ENCODE peak calls at places on chromosomes 13 and 19, in eight cellular contexts. T is heart left ventricle, H is breast epithelium, C is body of pancreas, J is ovary, U is A549, K is suprapubic skin, F is adrenal gland. O is an unnamed sample.

GRCh38 chr19:1001538-1002166 is 1.4 kb downstream of the GRIN3B start:
- DNase-seq in U (peak; percentile 46), J (no peak), K (peak; percentile 79), F (peak; percentile 49), C (peak; percentile 62), H (no peak), T (peak; percentile 60), O (no peak)

GRCh38 chr19:412356-413355 is 3.7 kb upstream of the C2CD4C start:
- DNase-seq in T (no peak), J (no peak), H (no peak), U (no peak), K (peak; percentile 55), C (no peak), F (no peak), O (no peak)

GRCh38 chr19:13804830-13805683 is 9.8 kb downstream of the ZSWIM4 start:
- DNase-seq in J (no peak), U (no peak), T (no peak), F (peak; percentile 37), H (no peak), K (no peak), C (peak; percentile 52), O (no peak)

GRCh38 chr19:47618771-47619170 is 9.8 kb downstream of the BICRA start:
- DNase-seq in H (no peak), K (no peak), U (no peak), C (peak; percentile 28), T (peak; percentile 89), F (peak; percentile 93), J (no peak), O (no peak)

GRCh38 chr13:79359064-79359463 is 47.0 kb downstream of the RBM26 start:
- DNase-seq in F (no peak), C (no peak), K (no peak), H (no peak), T (no peak), J (no peak), U (no peak), O (no peak)

GRCh38 chr19:6429419-6430221 is 3.9 kb downstream of the SLC25A41 start:
- DNase-seq in J (no peak), H (no peak), U (no peak), F (no peak), K (no peak), C (no peak), T (no peak), O (no peak)

GRCh38 chr19:55447421-55448174 is 4.5 kb upstream of the SHISA7 start:
- DNase-seq in U (peak; percentile 90), C (no peak), H (no peak), F (peak; percentile 35), K (no peak), T (no peak), J (no peak), O (no peak)

GRCh38 chr13:26872444-26873173 is 112.0 kb upstream of the GPR12 start:
- DNase-seq in H (no peak), T (peak; percentile 48), K (no peak), J (no peak), F (peak; percentile 71), C (peak; percentile 20), U (peak; percentile 36), O (no peak)

GRCh38 chr19:17796013-17796837 is 1.3 kb downstream of the B3GNT3 start:
- DNase-seq in H (no peak), F (no peak), U (peak; percentile 41), T (no peak), K (no peak), C (no peak), J (no peak), O (no peak)

GRCh38 chr19:6232567-6232966 is 47.2 kb downstream of the MLLT1 start:
- DNase-seq in T (peak; percentile 10), K (peak; percentile 66), J (no peak), U (no peak), H (no peak), F (no peak), C (no peak), O (no peak)

GRCh38 chr13:52158629-52159158 is 703 bp downstream of the NEK3 start:
- DNase-seq in K (no peak), T (peak; percentile 42), F (peak; percentile 17), H (no peak), J (peak; percentile 27), U (peak; percentile 12), C (no peak), O (peak; percentile 1)

GRCh38 chr13:98571955-98572662 is 4.8 kb downstream of the STK24 start:
- DNase-seq in F (no peak), C (no peak), J (no peak), K (no peak), U (no peak), T (peak; percentile 53), H (no peak), O (no peak)

GRCh38 chr13:110869805-110870706 is 44.8 kb downstream of the ANKRD10 start:
- DNase-seq in C (peak; percentile 90), H (peak; percentile 93), F (peak; percentile 99), K (peak; percentile 91), T (peak; percentile 97), U (peak; percentile 96), J (peak; percentile 83), O (no peak)

GRCh38 chr19:3274245-3275067 is 50.0 kb downstream of the CELF5 start:
- DNase-seq in K (no peak), C (no peak), H (no peak), J (no peak), U (no peak), F (no peak), T (no peak), O (no peak)

GRCh38 chr13:97285221-97285955 is 63.3 kb downstream of the MBNL2 start:
- DNase-seq in K (no peak), C (no peak), J (no peak), U (no peak), F (no peak), T (no peak), H (no peak), O (no peak)

GRCh38 chr13:108003626-108004025 is 211.7 kb downstream of the LIG4 start:
- DNase-seq in K (no peak), H (no peak), C (no peak), T (no peak), J (no peak), U (no peak), F (no peak), O (no peak)

GRCh38 chr19:33654840-33655508 is 33.2 kb downstream of the CHST8 start:
- DNase-seq in C (no peak), U (no peak), K (peak; percentile 4), H (no peak), T (no peak), F (no peak), J (no peak), O (no peak)

GRCh38 chr13:53064721-53065120 is 36.1 kb downstream of the OLFM4 start:
- DNase-seq in K (no peak), T (no peak), H (no peak), C (peak; percentile 72), U (no peak), F (no peak), J (no peak), O (no peak)

GRCh38 chr13:78657699-78658629 is 991 bp downstream of the OBI1 start:
- DNase-seq in C (no peak), F (no peak), H (no peak), J (no peak), U (no peak), K (no peak), T (no peak), O (no peak)

GRCh38 chr13:82480415-82480814 is 1401.9 kb downstream of the SLITRK1 start:
- DNase-seq in H (no peak), T (no peak), U (no peak), F (no peak), J (no peak), C (no peak), K (no peak), O (no peak)

GRCh38 chr19:55488986-55489710 is 912 bp downstream of the SSC5D start:
- DNase-seq in U (no peak), C (no peak), F (no peak), H (no peak), J (peak; percentile 55), T (peak; percentile 19), K (no peak), O (no peak)

GRCh38 chr19:2766594-2767372 is 16.3 kb downstream of the SGTA start:
- DNase-seq in K (no peak), U (no peak), C (no peak), T (no peak), H (no peak), F (no peak), J (no peak), O (no peak)

GRCh38 chr13:27792393-27793218 is at the start of gene GSX1:
- DNase-seq in T (peak; percentile 70), F (peak; percentile 80), J (peak; percentile 13), C (peak; percentile 81), H (no peak), U (peak; percentile 45), K (no peak), O (no peak)

GRCh38 chr19:743168-743687 is 7.7 kb upstream of the MISP start:
- DNase-seq in K (no peak), J (peak; percentile 65), H (no peak), C (no peak), U (no peak), T (peak; percentile 64), F (peak; percentile 30), O (no peak)

GRCh38 chr19:52007436-52007804 is 591 bp downstream of the ZNF615 start:
- DNase-seq in T (no peak), C (no peak), F (no peak), U (peak; percentile 18), J (no peak), K (no peak), H (no peak), O (no peak)

GRCh38 chr19:38015771-38016170 is 108.8 kb downstream of the SIPA1L3 start:
- DNase-seq in F (no peak), U (no peak), K (no peak), J (no peak), T (no peak), H (no peak), C (no peak), O (no peak)
- H3K27ac ChIP-seq in F (no peak overlapping the region), U (no peak overlapping the region), K (no peak overlapping the region), J (no peak overlapping the region), T (no peak overlapping the region), H (no peak overlapping the region), C (no peak overlapping the region), O (no peak overlapping the region)

GRCh38 chr19:49640113-49640898 is at the start of gene RRAS:
- DNase-seq in C (peak; percentile 100), H (peak; percentile 99), K (peak; percentile 100), J (peak; percentile 100), F (peak; percentile 100), U (peak; percentile 100), T (peak; percentile 100), O (peak; percentile 100)
- TF ChIP-seq POLR2A in C (peak; percentile 95), H (peak; percentile 78), K (no peak), J (peak; percentile 97), F (peak; percentile 96), U (no peak), T (peak; percentile 83), O (peak; percentile 94)

GRCh38 chr13:114080739-114081561 is 51.5 kb downstream of the RASA3 start:
- DNase-seq in T (peak; percentile 24), H (peak; percentile 43), K (peak; percentile 59), F (peak; percentile 0), U (no peak), J (peak; percentile 8), C (peak; percentile 28), O (no peak)
- H3K27ac ChIP-seq in T (no peak overlapping the region), H (no peak overlapping the region), K (no peak overlapping the region), F (no peak overlapping the region), U (no peak overlapping the region), J (no peak overlapping the region), C (peak overlapping the region; percentile 72), O (no peak overlapping the region)

GRCh38 chr19:20167020-20167644 is at the start of gene ZNF486:
- DNase-seq in F (peak; percentile 98), C (peak; percentile 97), J (peak; percentile 95), U (peak; percentile 4), K (peak; percentile 98), H (peak; percentile 99), T (peak; percentile 98), O (no peak)
- TF ChIP-seq POLR2A in F (peak; percentile 68), C (peak; percentile 77), J (no peak), U (no peak), K (no peak), H (no peak), T (peak; percentile 52), O (peak; percentile 65)